ENCODE peak calls at places on chromosomes 5 and 9, in five cellular contexts. U is HCT116, Q is lower lobe of right lung, X is cardiac muscle cell, K is neural progenitor cell. C is an unnamed sample. For H3K9me3, the result is how much of the 10 kb centered on the place peaks cover.

GRCh38 chr5:107248065-107248695 is 422.6 kb downstream of the EFNA5 start:
- DNase-seq in U (peak), Q (peak), X (peak), K (peak), C (peak)

GRCh38 chr5:28862860-28863196 is 1824.4 kb upstream of the CDH9 start:
- DNase-seq in U (no peak), Q (no peak), X (no peak), K (no peak), C (no peak)

GRCh38 chr5:124935060-124935459 is 188.6 kb upstream of the ZNF608 start:
- DNase-seq in U (no peak), Q (no peak), X (no peak), K (no peak), C (no peak)

GRCh38 chr9:113391917-113392316 is 9.2 kb downstream of the ALAD start:
- DNase-seq in U (no peak), Q (no peak), X (no peak), K (no peak), C (no peak)

GRCh38 chr5:37174928-37175327 is 74.2 kb downstream of the CPLANE1 start:
- DNase-seq in U (no peak), Q (no peak), X (no peak), K (peak), C (no peak)

GRCh38 chr9:129407905-129408452 is 212.9 kb downstream of the C9orf50 start:
- DNase-seq in U (no peak), Q (peak), X (no peak), K (no peak), C (no peak)

GRCh38 chr9:133683494-133684460 is 47.6 kb downstream of the DBH start:
- DNase-seq in U (no peak), Q (peak), X (peak), K (no peak), C (peak)

GRCh38 chr9:109742759-109743388 is 37.1 kb upstream of the PALM2AKAP2 start:
- DNase-seq in U (no peak), Q (no peak), X (peak), K (peak), C (no peak)

GRCh38 chr5:132766020-132766805 is 10.8 kb downstream of the SEPTIN8 start:
- DNase-seq in U (no peak), Q (no peak), X (no peak), K (no peak), C (no peak)

GRCh38 chr5:152113401-152113800 is 188.8 kb upstream of the GLRA1 start:
- DNase-seq in U (peak), Q (no peak), X (no peak), K (no peak), C (no peak)

GRCh38 chr5:980941-981340 is 27.7 kb upstream of the NKD2 start:
- DNase-seq in U (no peak), Q (no peak), X (no peak), K (peak), C (no peak)

GRCh38 chr9:119801311-119801710 is 432.1 kb upstream of the BRINP1 start:
- DNase-seq in U (no peak), Q (no peak), X (no peak), K (no peak), C (no peak)

GRCh38 chr9:118183571-118183970 is 479.4 kb downstream of the TLR4 start:
- DNase-seq in U (no peak), Q (no peak), X (no peak), K (no peak), C (no peak)

GRCh38 chr5:171409164-171410136 is 10.0 kb upstream of the FGF18 start:
- DNase-seq in U (no peak), Q (no peak), X (no peak), K (no peak), C (no peak)

GRCh38 chr9:110671849-110672248 is 3.3 kb downstream of the MUSK start:
- DNase-seq in U (no peak), Q (no peak), X (no peak), K (no peak), C (no peak)

GRCh38 chr9:116594552-116594951 is 92.6 kb upstream of the TRIM32 start:
- DNase-seq in U (peak), Q (no peak), X (no peak), K (no peak), C (no peak)

GRCh38 chr9:20753761-20754160 is 69.7 kb downstream of the FOCAD start:
- DNase-seq in U (no peak), Q (no peak), X (no peak), K (no peak), C (no peak)

DNA sequence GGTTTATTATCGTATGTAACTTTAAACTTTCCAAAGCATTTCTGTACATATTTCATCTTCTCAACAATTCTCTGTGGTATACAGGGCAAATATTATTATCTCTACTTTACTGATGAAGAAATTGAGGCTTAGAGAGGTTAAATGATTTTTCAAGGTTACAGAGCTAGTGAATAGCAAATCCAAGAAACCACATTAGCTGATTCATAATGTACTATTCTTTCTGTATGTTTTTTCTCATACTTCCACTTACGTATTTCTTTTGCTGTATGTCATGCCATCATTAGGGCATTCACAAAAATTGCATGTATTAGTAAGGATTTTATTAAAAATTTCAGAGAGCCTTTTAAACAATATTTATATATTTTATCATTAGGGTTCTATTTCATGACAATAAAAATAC is 372.4 kb upstream of the DMAC1 start:
- DNase-seq in U (no peak), Q (no peak), X (no peak), K (no peak), C (no peak)
- H3K9me3 ChIP-seq in U (under half), Q (under half), X (under half), K (under half), C (under half)

DNA sequence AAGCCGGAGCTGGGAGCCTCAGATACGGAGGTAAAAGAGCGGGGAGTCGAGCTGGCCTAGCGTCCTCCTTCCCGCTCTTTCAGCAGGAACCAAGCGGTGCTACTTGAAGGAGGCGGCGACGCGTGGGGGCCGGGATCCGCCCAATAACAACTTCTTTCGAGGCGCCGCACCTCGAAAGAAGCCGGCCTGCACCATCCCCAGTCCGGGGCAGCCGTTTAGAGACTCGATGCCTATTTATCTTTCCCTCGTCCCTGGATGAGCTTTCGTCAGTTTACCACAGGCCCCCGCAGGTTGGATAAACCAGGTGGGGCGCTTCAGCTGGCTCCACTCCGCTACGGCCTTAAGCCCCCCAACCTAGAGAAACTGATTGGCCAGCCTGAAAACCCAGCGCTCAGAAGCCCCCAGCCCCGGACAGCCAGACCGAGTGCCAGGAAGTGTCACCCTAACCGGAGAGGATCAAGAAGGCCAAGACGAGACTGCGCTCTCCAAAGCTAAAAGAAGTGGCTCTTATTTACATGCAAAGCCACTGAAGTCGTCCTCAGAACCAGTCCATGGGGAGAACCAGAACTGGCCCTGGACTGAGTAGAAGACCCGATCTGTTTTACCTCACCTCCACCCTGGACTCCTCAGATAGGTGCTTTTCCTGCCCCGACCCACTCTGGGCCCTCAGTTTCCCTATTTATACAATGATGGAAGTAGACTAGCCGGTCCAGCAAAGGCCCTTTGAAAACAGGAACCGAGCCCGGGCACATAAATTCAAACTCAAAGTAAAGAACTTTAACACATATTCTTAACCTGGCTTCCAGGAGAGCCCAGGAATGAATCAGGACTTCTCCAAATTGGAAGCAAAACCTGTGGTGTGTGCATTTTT is 1.4 kb downstream of the HAND1 start:
- DNase-seq in U (no peak), Q (no peak), X (no peak), K (peak), C (no peak)
- H3K9me3 ChIP-seq in U (under half), Q (under half), X (under half), K (under half), C (under half)

DNA sequence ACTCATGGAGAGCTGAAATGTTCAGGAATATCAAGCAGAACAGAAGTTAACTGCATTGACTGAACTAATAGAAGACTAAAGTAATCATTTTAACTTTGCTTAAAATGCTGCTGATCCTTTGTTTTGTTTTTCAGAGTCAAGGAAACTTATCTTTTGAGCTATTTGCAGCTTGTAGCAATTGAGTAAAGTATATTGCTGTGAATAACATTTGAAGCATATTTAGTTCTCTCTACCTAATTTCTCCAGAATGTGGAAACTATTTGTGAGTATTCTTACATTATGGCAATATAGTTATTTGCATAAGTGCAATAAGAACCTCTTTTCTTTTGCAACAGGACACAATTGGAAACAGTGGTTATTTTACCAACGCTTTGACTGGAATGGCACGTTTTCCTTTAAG is 5.3 kb upstream of the SOX30 start:
- DNase-seq in U (no peak), Q (no peak), X (no peak), K (no peak), C (no peak)
- H3K9me3 ChIP-seq in U (under half), Q (under half), X (under half), K (under half), C (under half)

DNA sequence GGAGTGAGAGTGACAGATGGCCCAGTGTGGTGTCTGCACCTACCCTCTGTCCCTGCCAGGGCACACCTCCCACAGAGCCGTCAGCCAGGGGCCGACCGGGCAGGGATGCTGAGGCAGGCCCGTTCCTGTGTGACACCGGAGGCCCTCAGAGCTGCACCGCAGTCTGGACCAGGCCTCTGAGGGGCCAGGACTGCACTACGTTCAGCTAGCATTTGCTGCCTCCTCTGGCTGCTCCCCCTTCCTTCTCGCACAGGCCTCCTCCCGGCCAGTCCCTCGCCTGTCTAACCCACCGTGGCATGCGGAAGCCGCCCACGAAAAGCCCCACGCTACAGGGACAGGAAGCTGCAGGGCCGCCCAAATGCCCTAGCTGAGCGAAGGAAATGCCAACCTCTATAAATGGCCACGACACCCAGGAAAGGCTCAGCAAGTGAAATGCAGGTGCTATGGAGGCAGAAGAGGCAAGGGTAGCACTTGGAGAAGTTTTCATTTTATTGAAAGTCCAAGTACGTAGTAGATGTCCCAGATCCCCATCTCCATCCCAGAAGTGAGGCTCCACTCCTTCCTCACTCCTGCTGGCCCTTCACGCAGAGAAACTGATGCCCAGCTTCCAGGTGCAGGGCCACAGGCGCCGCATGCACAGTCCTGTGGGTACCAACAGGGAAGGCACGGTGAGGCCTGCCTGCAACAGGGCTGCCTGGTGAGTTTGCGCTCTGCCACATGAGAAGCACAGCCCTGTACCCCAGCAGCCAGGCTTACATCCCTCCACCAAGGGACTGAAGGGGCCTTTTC is 38.7 kb downstream of the MAPK9 start:
- DNase-seq in U (no peak), Q (no peak), X (no peak), K (no peak), C (no peak)
- H3K9me3 ChIP-seq in U (under half), Q (half or more), X (under half), K (half or more), C (half or more)

GRCh38 chr5:33102551-33102950 is 338.2 kb upstream of the TARS1 start:
- DNase-seq in U (no peak), Q (no peak), X (no peak), K (no peak), C (no peak)
- H3K9me3 ChIP-seq in U (under half), Q (under half), X (under half), K (under half), C (under half)

GRCh38 chr5:63860379-63860778 is 101.9 kb downstream of the HTR1A start:
- DNase-seq in U (no peak), Q (no peak), X (no peak), K (no peak), C (no peak)
- H3K9me3 ChIP-seq in U (under half), Q (under half), X (under half), K (under half), C (under half)

GRCh38 chr5:30436718-30437117 is 756.8 kb upstream of the CDH6 start:
- DNase-seq in U (no peak), Q (no peak), X (no peak), K (no peak), C (no peak)
- H3K9me3 ChIP-seq in U (under half), Q (under half), X (under half), K (under half), C (under half)

DNA sequence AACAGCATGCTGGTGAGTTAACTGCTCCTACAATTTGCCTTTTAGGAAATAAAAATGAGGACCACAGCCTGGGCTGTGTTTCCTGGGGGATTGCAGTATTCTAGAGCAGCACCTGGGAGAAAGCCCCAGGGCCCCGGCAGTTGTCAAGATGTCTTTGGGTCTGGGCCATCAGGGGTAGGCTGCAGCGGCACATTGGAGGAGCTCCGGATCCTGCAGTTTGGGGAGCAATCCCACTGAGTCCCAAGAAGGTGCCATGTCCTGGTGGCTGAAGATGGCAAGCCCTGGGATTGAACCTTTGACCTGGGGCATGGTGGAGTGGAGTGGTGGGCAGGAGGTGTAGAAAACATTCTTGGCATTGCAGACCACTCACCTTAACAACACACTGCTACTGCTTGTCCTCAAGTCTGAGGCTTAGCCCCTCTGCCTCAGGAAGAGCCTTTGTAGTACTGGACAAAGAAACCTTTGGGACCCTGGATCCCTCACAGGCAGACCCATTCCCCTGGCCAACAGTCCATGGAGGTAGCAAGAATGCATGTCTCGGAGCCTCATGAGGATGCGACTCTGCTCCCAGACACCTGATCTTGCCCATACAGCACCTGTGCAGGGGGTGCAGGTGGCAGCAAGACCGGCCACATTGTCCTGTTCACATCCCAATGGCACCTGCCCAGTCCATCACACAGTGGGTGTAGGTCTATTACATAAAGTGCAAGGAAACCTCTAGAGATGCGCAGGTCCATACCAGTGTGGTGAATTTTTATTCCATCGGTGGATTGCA is 159.1 kb upstream of the IRX2 start:
- DNase-seq in U (no peak), Q (no peak), X (no peak), K (no peak), C (no peak)
- H3K9me3 ChIP-seq in U (under half), Q (under half), X (under half), K (under half), C (under half)

GRCh38 chr9:90825586-90825985 is 24.0 kb downstream of the SYK start:
- DNase-seq in U (no peak), Q (no peak), X (no peak), K (no peak), C (no peak)

GRCh38 chr9:90826326-90827020 is 24.9 kb downstream of the SYK start:
- DNase-seq in U (no peak), Q (no peak), X (no peak), K (no peak), C (no peak)

GRCh38 chr9:90816690-90817089 is 15.1 kb downstream of the SYK start:
- DNase-seq in U (no peak), Q (no peak), X (no peak), K (no peak), C (no peak)

GRCh38 chr9:90822866-90823265 is 21.2 kb downstream of the SYK start:
- DNase-seq in U (no peak), Q (no peak), X (no peak), K (no peak), C (no peak)

GRCh38 chr9:90821697-90822096 is 20.1 kb downstream of the SYK start:
- DNase-seq in U (no peak), Q (no peak), X (no peak), K (no peak), C (no peak)
- H3K9me3 ChIP-seq in U (under half), Q (under half), X (under half), K (under half), C (under half)

GRCh38 chr9:134939836-134940235 is 22.1 kb upstream of the FCN1 start:
- DNase-seq in U (no peak), Q (no peak), X (no peak), K (no peak), C (no peak)
- H3K9me3 ChIP-seq in U (under half), Q (under half), X (under half), K (under half), C (under half)

C was measured in heart left ventricle.